ENCODE peak calls at places on chromosomes 6 and 20, in four cellular contexts. One of them, this sample, is unnamed.
A peak's percentile ranks its signal among the peaks of the same experiment; 100 is the strongest.

GRCh38 chr6:144416773-144417172 is 131.6 kb downstream of the UTRN start:
- DNase-seq in HepG2: no peak
- DNase-seq in H1: no peak
- DNase-seq in GM12878: no peak
- DNase-seq in this sample: no peak

GRCh38 chr6:43871284-43871683 is 101.3 kb downstream of the VEGFA start:
- DNase-seq in HepG2: no peak
- DNase-seq in H1: no peak
- DNase-seq in GM12878: no peak
- DNase-seq in this sample: no peak

GRCh38 chr6:66897576-66897975 is 1190.5 kb upstream of the EYS start:
- DNase-seq in HepG2: peak; percentile 4
- DNase-seq in H1: peak; percentile 40
- DNase-seq in GM12878: no peak
- DNase-seq in this sample: no peak

GRCh38 chr6:159116343-159116742 is 52.9 kb upstream of the FNDC1 start:
- DNase-seq in HepG2: no peak
- DNase-seq in H1: no peak
- DNase-seq in GM12878: no peak
- DNase-seq in this sample: no peak

GRCh38 chr6:90450268-90450953 is 136.5 kb downstream of the MAP3K7 start:
- DNase-seq in HepG2: no peak
- DNase-seq in H1: no peak
- DNase-seq in GM12878: no peak
- DNase-seq in this sample: no peak

GRCh38 chr6:163324928-163325784 is 89.4 kb upstream of the QKI start:
- DNase-seq in HepG2: peak; percentile 68
- DNase-seq in H1: no peak
- DNase-seq in GM12878: no peak
- DNase-seq in this sample: no peak

GRCh38 chr6:39233333-39233732 is 4.1 kb upstream of the KCNK5 start:
- DNase-seq in HepG2: no peak
- DNase-seq in H1: no peak
- DNase-seq in GM12878: no peak
- DNase-seq in this sample: no peak

GRCh38 chr6:131844243-131844841 is 36.5 kb downstream of the ENPP1 start:
- DNase-seq in HepG2: peak; percentile 98
- DNase-seq in H1: no peak
- DNase-seq in GM12878: no peak
- DNase-seq in this sample: no peak

GRCh38 chr6:3307436-3307835 is 48.7 kb downstream of the PSMG4 start:
- DNase-seq in HepG2: no peak
- DNase-seq in H1: no peak
- DNase-seq in GM12878: no peak
- DNase-seq in this sample: peak; percentile 6

GRCh38 chr6:140541288-140541687 is 1166.8 kb upstream of the CITED2 start:
- DNase-seq in HepG2: no peak
- DNase-seq in H1: no peak
- DNase-seq in GM12878: no peak
- DNase-seq in this sample: no peak

GRCh38 chr6:18148304-18149025 is 6.4 kb downstream of the TPMT start:
- DNase-seq in HepG2: no peak
- DNase-seq in H1: no peak
- DNase-seq in GM12878: no peak
- DNase-seq in this sample: no peak

GRCh38 chr6:38221236-38221635 is 401.7 kb downstream of the ZFAND3 start:
- DNase-seq in HepG2: no peak
- DNase-seq in H1: no peak
- DNase-seq in GM12878: no peak
- DNase-seq in this sample: no peak

GRCh38 chr6:149093643-149094042 is 223.9 kb upstream of the TAB2 start:
- DNase-seq in HepG2: no peak
- DNase-seq in H1: no peak
- DNase-seq in GM12878: no peak
- DNase-seq in this sample: no peak

GRCh38 chr6:85111481-85112001 is 338.3 kb upstream of the NT5E start:
- DNase-seq in HepG2: no peak
- DNase-seq in H1: no peak
- DNase-seq in GM12878: no peak
- DNase-seq in this sample: peak; percentile 14

GRCh38 chr20:10667077-10667401 is 6.8 kb downstream of the JAG1 start:
- DNase-seq in HepG2: no peak
- DNase-seq in H1: no peak
- DNase-seq in GM12878: no peak
- DNase-seq in this sample: no peak

GRCh38 chr6:81753709-81754678 is 1.5 kb upstream of the TENT5A start:
- DNase-seq in HepG2: peak; percentile 14
- DNase-seq in H1: peak; percentile 87
- DNase-seq in GM12878: no peak
- DNase-seq in this sample: peak; percentile 70

GRCh38 chr6:13278991-13279390 is 49.3 kb downstream of the TBC1D7 start:
- DNase-seq in HepG2: no peak
- DNase-seq in H1: no peak
- DNase-seq in GM12878: no peak
- DNase-seq in this sample: no peak

GRCh38 chr20:3919352-3919751 is 30.2 kb downstream of the PANK2 start:
- DNase-seq in HepG2: no peak
- DNase-seq in H1: no peak
- DNase-seq in GM12878: no peak
- DNase-seq in this sample: no peak

GRCh38 chr6:110593637-110594036 is 117.2 kb upstream of the SLC22A16 start:
- DNase-seq in HepG2: peak; percentile 12
- DNase-seq in H1: no peak
- DNase-seq in GM12878: no peak
- DNase-seq in this sample: no peak
- TF ChIP-seq ATF2 in HepG2: no peak
- TF ChIP-seq ATF2 in H1: no peak
- TF ChIP-seq ATF2 in GM12878: no peak
- TF ChIP-seq ATF2 in this sample: no peak

DNA sequence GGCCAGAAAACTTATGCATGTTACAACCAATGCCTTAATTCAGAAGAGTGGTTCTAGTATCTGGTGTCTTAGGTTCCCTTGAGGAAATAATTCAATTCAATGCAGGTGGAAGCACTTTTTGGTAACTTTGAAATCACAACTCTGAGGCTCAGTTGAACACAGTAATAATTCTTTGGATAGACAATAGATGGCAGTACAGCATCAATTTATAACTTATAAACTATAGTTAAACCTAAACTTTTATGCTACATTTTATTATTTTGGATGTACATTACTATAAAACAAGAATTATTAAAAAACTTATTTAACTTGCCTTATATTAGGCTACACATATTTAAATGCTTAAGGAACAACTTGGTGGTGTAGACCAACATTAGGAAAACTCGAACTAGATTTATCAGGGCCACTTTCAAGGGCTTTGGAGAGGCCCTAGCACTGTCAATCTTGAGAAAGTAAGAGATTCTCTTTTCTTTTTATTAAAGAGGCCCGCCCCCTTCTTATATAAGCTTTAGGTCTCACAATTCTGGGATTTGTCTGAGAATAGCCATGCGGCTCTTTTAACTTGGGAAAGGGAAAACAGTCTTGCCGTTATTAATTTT is 85.9 kb downstream of the CRYBG1 start:
- DNase-seq in HepG2: no peak
- DNase-seq in H1: no peak
- DNase-seq in GM12878: no peak
- DNase-seq in this sample: no peak
- TF ChIP-seq ATF2 in HepG2: no peak
- TF ChIP-seq ATF2 in H1: no peak
- TF ChIP-seq ATF2 in GM12878: no peak
- TF ChIP-seq ATF2 in this sample: no peak

DNA sequence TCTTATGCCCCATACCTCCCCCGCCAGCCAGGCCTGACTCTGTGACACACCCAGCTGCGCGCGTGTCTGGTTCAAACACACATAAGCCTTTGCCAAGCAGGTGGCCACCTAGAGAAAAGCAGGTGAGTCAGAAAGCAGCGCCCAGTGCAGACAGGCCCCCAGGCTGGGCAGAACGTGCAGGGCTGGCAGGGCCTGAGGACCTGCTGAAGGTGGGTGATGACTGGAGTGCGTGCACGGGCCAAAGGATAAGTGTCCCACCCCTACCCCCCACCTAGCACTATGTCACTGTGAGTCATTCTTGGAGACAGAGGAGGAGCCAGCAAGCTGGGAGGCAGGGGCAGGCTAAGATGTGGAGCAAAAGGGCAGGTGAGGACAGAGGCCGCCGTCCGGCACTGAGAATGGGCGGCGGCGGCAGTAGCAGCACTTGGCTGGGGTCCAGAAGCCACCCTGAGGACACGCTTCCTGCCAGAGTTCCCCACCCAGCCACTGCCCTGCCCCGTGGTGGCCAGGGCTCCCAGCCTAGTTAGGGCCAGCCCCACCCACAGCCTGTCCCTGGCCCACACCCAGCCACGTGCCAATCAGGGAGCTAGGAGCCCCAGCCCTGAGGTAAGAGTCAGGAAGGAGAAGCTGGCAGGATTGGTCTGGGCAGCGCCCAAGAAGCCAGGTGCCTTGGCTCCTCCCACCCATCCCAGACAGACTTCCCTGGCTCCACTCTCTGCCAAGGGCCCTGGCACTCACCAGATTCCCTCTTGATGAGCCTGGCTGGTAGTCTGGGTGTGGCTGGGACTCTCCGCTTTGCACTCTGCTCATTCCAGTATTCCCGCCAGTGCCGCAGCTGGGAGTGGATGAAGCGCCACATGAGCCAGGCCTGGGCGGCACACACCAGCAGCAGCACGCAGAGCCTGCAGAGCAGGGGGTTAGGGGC is 72.7 kb downstream of the TRAM2 start:
- DNase-seq in HepG2: no peak
- DNase-seq in H1: no peak
- DNase-seq in GM12878: no peak
- DNase-seq in this sample: no peak
- TF ChIP-seq ATF2 in HepG2: no peak
- TF ChIP-seq ATF2 in H1: no peak
- TF ChIP-seq ATF2 in GM12878: no peak
- TF ChIP-seq ATF2 in this sample: no peak

GRCh38 chr6:116500969-116501433 is 10.4 kb upstream of the CALHM5 start:
- DNase-seq in HepG2: no peak
- DNase-seq in H1: no peak
- DNase-seq in GM12878: no peak
- DNase-seq in this sample: peak; percentile 20
- TF ChIP-seq ATF2 in HepG2: no peak
- TF ChIP-seq ATF2 in H1: no peak
- TF ChIP-seq ATF2 in GM12878: no peak
- TF ChIP-seq ATF2 in this sample: no peak

This sample was measured in WTC11.